ENCODE peak calls at places on chromosomes 2 and 18, in ten cellular contexts. S is PC-3; R is CD4-positive, CD25-positive, alpha-beta regulatory T cell; L is H1; I is NT2/D1; G is psoas muscle; Q is Peyer's patch; O is mucosa of descending colon; Y is IMR-90; Z is mesendoderm. E is an unnamed sample.

GRCh38 chr2:153967248-153967973 is 95.7 kb downstream of the GALNT13 start:
- DNase-seq in S (no peak), R (no peak), L (no peak), I (no peak), G (no peak), Q (no peak), O (no peak), Y (no peak), Z (peak; percentile 47), E (no peak)

GRCh38 chr2:189018636-189019035 is 44.5 kb downstream of the COL3A1 start:
- DNase-seq in S (no peak), R (no peak), L (no peak), I (no peak), G (no peak), Q (no peak), O (no peak), Y (peak; percentile 60), Z (no peak), E (no peak)

GRCh38 chr2:23549821-23550535 is 165.0 kb downstream of the KLHL29 start:
- DNase-seq in S (no peak), R (no peak), L (no peak), I (no peak), G (no peak), Q (no peak), O (no peak), Y (peak; percentile 50), Z (no peak), E (no peak)

GRCh38 chr2:5695641-5696350 is 3.6 kb downstream of the SOX11 start:
- DNase-seq in S (no peak), R (no peak), L (peak; percentile 74), I (peak; percentile 33), G (no peak), Q (no peak), O (no peak), Y (peak; percentile 55), Z (peak; percentile 85), E (no peak)

GRCh38 chr2:24505534-24505933 is 14.5 kb downstream of the NCOA1 start:
- DNase-seq in S (no peak), R (no peak), L (no peak), I (no peak), G (no peak), Q (no peak), O (no peak), Y (no peak), Z (no peak), E (no peak)

GRCh38 chr2:165793161-165793778 is 777 bp downstream of the GALNT3 start:
- DNase-seq in S (peak; percentile 95), R (no peak), L (peak; percentile 58), I (no peak), G (no peak), Q (peak; percentile 65), O (peak; percentile 67), Y (no peak), Z (peak; percentile 56), E (peak; percentile 56)

GRCh38 chr2:69693472-69694450 is 48.2 kb upstream of the ANXA4 start:
- DNase-seq in S (peak; percentile 32), R (peak; percentile 87), L (no peak), I (no peak), G (no peak), Q (no peak), O (peak; percentile 44), Y (no peak), Z (no peak), E (no peak)

GRCh38 chr2:113148606-113149552 is 21.5 kb downstream of the IL1RN start:
- DNase-seq in S (peak; percentile 39), R (no peak), L (peak; percentile 4), I (no peak), G (no peak), Q (no peak), O (no peak), Y (no peak), Z (no peak), E (no peak)

GRCh38 chr2:176584333-176584732 is 315.1 kb downstream of the MTX2 start:
- DNase-seq in S (peak; percentile 78), R (no peak), L (no peak), I (no peak), G (no peak), Q (no peak), O (peak; percentile 11), Y (peak; percentile 66), Z (no peak), E (peak; percentile 44)

GRCh38 chr2:217309056-217309455 is 449.2 kb upstream of the TNP1 start:
- DNase-seq in S (no peak), R (no peak), L (no peak), I (no peak), G (no peak), Q (no peak), O (no peak), Y (no peak), Z (no peak), E (no peak)

GRCh38 chr2:214484701-214485100 is 73.8 kb downstream of the VWC2L start:
- DNase-seq in S (no peak), R (no peak), L (no peak), I (no peak), G (no peak), Q (no peak), O (no peak), Y (no peak), Z (no peak), E (no peak)

GRCh38 chr2:120536141-120536540 is 190.2 kb downstream of the INHBB start:
- DNase-seq in S (no peak), R (no peak), L (no peak), I (no peak), G (no peak), Q (no peak), O (no peak), Y (no peak), Z (no peak), E (peak; percentile 88)

GRCh38 chr2:219436491-219436890 is 1.8 kb downstream of the SPEG start:
- DNase-seq in S (no peak), R (no peak), L (no peak), I (no peak), G (peak; percentile 60), Q (no peak), O (no peak), Y (no peak), Z (no peak), E (no peak)

GRCh38 chr2:85712261-85712660 is 18.1 kb downstream of the GNLY start:
- DNase-seq in S (no peak), R (no peak), L (no peak), I (no peak), G (no peak), Q (no peak), O (no peak), Y (no peak), Z (no peak), E (no peak)

GRCh38 chr18:67300498-67300897 is 216.0 kb downstream of the DSEL start:
- DNase-seq in S (no peak), R (peak; percentile 32), L (no peak), I (no peak), G (no peak), Q (no peak), O (peak; percentile 9), Y (no peak), Z (peak; percentile 64), E (no peak)

DNA sequence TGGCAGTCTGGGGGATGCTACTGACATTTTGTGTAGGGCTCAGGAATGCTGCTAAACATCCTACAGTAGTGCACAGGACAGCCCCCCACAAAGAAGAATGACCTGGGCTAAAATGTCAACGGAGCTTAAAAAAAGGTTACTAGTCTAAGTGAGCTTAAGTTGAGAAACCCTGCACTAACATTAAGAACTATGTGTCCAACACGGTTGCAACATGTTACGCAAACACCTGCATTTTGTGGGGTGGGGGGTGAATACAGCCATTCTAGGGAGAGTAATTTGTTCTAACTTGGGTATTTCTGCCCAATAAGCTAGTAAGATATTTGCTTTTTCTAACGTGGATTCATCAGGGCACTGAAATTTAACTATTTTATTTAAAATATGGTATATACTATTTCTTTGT is 57.9 kb downstream of the SLC8A1 start:
- DNase-seq in S (no peak), R (no peak), L (no peak), I (no peak), G (no peak), Q (no peak), O (no peak), Y (no peak), Z (no peak), E (no peak)
- H3K4me3 ChIP-seq in S (no peak overlapping the region), R (no peak overlapping the region), L (no peak overlapping the region), I (no peak overlapping the region), G (no peak overlapping the region), Q (no peak overlapping the region), O (no peak overlapping the region), Y (no peak overlapping the region), Z (no peak overlapping the region), E (no peak overlapping the region)

DNA sequence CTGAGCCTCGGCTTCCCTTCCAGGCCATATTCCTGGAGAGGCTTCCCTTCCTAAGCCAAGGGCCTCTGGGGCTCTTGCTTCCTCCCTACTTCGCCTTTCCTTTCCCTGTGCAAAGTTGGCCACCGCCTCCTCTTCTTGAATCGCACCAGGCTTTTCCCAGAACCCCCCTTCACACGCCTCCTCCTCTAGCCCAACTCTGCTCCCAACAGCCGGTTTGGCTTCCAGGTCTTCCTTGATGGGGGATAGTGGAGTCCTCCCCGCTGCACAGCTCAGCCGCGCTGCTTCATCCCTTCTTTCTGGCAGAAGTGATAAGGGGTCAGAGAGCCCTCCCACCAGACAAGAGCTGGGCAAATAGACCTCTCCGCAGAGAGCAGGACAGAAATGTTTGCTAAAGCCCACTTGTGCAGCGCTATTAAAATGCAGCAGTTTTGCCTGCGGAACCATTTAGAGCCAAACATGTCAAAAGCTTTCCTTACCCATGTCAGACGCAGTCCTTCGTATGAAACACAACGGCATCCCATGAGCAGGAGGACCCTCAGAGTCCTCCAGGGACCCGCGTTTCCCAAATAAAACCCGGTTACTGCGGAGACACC is 56.5 kb downstream of the SNORC start:
- DNase-seq in S (no peak), R (no peak), L (peak; percentile 56), I (no peak), G (no peak), Q (no peak), O (no peak), Y (no peak), Z (peak; percentile 31), E (no peak)
- H3K4me3 ChIP-seq in S (peak overlapping the region; percentile 71), R (no peak overlapping the region), L (peak overlapping the region; percentile 34), I (peak overlapping the region; percentile 33), G (no peak overlapping the region), Q (no peak overlapping the region), O (no peak overlapping the region), Y (no peak overlapping the region), Z (no peak overlapping the region), E (no peak overlapping the region)

GRCh38 chr18:59264651-59265245 is 8.5 kb downstream of the RAX start:
- DNase-seq in S (no peak), R (no peak), L (peak; percentile 67), I (no peak), G (no peak), Q (no peak), O (no peak), Y (no peak), Z (peak; percentile 25), E (no peak)
- H3K4me3 ChIP-seq in S (no peak overlapping the region), R (no peak overlapping the region), L (peak overlapping the region; percentile 29), I (no peak overlapping the region), G (peak overlapping the region; percentile 43), Q (no peak overlapping the region), O (no peak overlapping the region), Y (no peak overlapping the region), Z (no peak overlapping the region), E (no peak overlapping the region)

GRCh38 chr18:26579941-26580618 is 31.7 kb upstream of the KCTD1 start:
- DNase-seq in S (peak; percentile 92), R (no peak), L (no peak), I (no peak), G (no peak), Q (no peak), O (peak; percentile 4), Y (no peak), Z (no peak), E (peak; percentile 62)

GRCh38 chr18:26574958-26575864 is 26.9 kb upstream of the KCTD1 start:
- DNase-seq in S (peak; percentile 56), R (no peak), L (peak; percentile 72), I (no peak), G (peak; percentile 61), Q (peak; percentile 51), O (peak; percentile 42), Y (peak; percentile 46), Z (peak; percentile 82), E (peak; percentile 57)

GRCh38 chr18:26575865-26576217 is 27.5 kb upstream of the KCTD1 start:
- DNase-seq in S (peak; percentile 67), R (no peak), L (no peak), I (no peak), G (no peak), Q (no peak), O (no peak), Y (no peak), Z (peak; percentile 18), E (no peak)
- H3K4me3 ChIP-seq in S (peak overlapping the region; percentile 63), R (no peak overlapping the region), L (peak overlapping the region; percentile 15), I (no peak overlapping the region), G (peak overlapping the region; percentile 63), Q (peak overlapping the region; percentile 38), O (no peak overlapping the region), Y (no peak overlapping the region), Z (no peak overlapping the region), E (peak overlapping the region; percentile 7)